ENCODE peak calls at places on chromosomes 1 and 21, in six cellular contexts. One of them, this sample, is unnamed.

GRCh38 chr21:18368193-18368592 is 35.4 kb downstream of the TMPRSS15 start:
- DNase-seq in neural crest cell: no peak
- DNase-seq in activated T-helper 1 cell treated with anti-CD3 and anti-CD28 coated beads, Interleukin-12 subunit alpha, Interleukin-12 subunit beta, Interleukin-2, Interleukin-4 antibody, amounts not matched to agents 30 ng/mL and 10 ng/mL and 1 ng/mL, durations not matched to agents 14 hours and 24 hours and 36 hours: no peak
- DNase-seq in HS-27A: no peak
- DNase-seq in kidney epithelial cell: no peak
- DNase-seq in nephron progenitor cell: no peak
- DNase-seq in this sample: peak

GRCh38 chr1:156465747-156466365 is 34.7 kb downstream of the MEF2D start:
- DNase-seq in neural crest cell: no peak
- DNase-seq in activated T-helper 1 cell treated with anti-CD3 and anti-CD28 coated beads, Interleukin-12 subunit alpha, Interleukin-12 subunit beta, Interleukin-2, Interleukin-4 antibody, amounts not matched to agents 30 ng/mL and 10 ng/mL and 1 ng/mL, durations not matched to agents 14 hours and 24 hours and 36 hours: no peak
- DNase-seq in HS-27A: no peak
- DNase-seq in kidney epithelial cell: no peak
- DNase-seq in nephron progenitor cell: no peak
- DNase-seq in this sample: peak

GRCh38 chr1:200971428-200971903 is 52.0 kb downstream of the KIF21B start:
- DNase-seq in neural crest cell: no peak
- DNase-seq in activated T-helper 1 cell treated with anti-CD3 and anti-CD28 coated beads, Interleukin-12 subunit alpha, Interleukin-12 subunit beta, Interleukin-2, Interleukin-4 antibody, amounts not matched to agents 30 ng/mL and 10 ng/mL and 1 ng/mL, durations not matched to agents 14 hours and 24 hours and 36 hours: no peak
- DNase-seq in HS-27A: no peak
- DNase-seq in kidney epithelial cell: no peak
- DNase-seq in nephron progenitor cell: no peak
- DNase-seq in this sample: no peak

GRCh38 chr1:107941123-107941522 is 23.9 kb downstream of the VAV3 start:
- DNase-seq in neural crest cell: no peak
- DNase-seq in activated T-helper 1 cell treated with anti-CD3 and anti-CD28 coated beads, Interleukin-12 subunit alpha, Interleukin-12 subunit beta, Interleukin-2, Interleukin-4 antibody, amounts not matched to agents 30 ng/mL and 10 ng/mL and 1 ng/mL, durations not matched to agents 14 hours and 24 hours and 36 hours: no peak
- DNase-seq in HS-27A: no peak
- DNase-seq in kidney epithelial cell: no peak
- DNase-seq in nephron progenitor cell: no peak
- DNase-seq in this sample: peak

GRCh38 chr1:87515781-87516180 is 187.1 kb downstream of the LMO4 start:
- DNase-seq in neural crest cell: no peak
- DNase-seq in activated T-helper 1 cell treated with anti-CD3 and anti-CD28 coated beads, Interleukin-12 subunit alpha, Interleukin-12 subunit beta, Interleukin-2, Interleukin-4 antibody, amounts not matched to agents 30 ng/mL and 10 ng/mL and 1 ng/mL, durations not matched to agents 14 hours and 24 hours and 36 hours: no peak
- DNase-seq in HS-27A: no peak
- DNase-seq in kidney epithelial cell: no peak
- DNase-seq in nephron progenitor cell: no peak
- DNase-seq in this sample: no peak

GRCh38 chr1:224373008-224373590 is 16.4 kb downstream of the CNIH4 start:
- DNase-seq in neural crest cell: no peak
- DNase-seq in activated T-helper 1 cell treated with anti-CD3 and anti-CD28 coated beads, Interleukin-12 subunit alpha, Interleukin-12 subunit beta, Interleukin-2, Interleukin-4 antibody, amounts not matched to agents 30 ng/mL and 10 ng/mL and 1 ng/mL, durations not matched to agents 14 hours and 24 hours and 36 hours: no peak
- DNase-seq in HS-27A: no peak
- DNase-seq in kidney epithelial cell: no peak
- DNase-seq in nephron progenitor cell: no peak
- DNase-seq in this sample: no peak

GRCh38 chr1:162168261-162168660 is 98.8 kb downstream of the NOS1AP start:
- DNase-seq in neural crest cell: no peak
- DNase-seq in activated T-helper 1 cell treated with anti-CD3 and anti-CD28 coated beads, Interleukin-12 subunit alpha, Interleukin-12 subunit beta, Interleukin-2, Interleukin-4 antibody, amounts not matched to agents 30 ng/mL and 10 ng/mL and 1 ng/mL, durations not matched to agents 14 hours and 24 hours and 36 hours: no peak
- DNase-seq in HS-27A: no peak
- DNase-seq in kidney epithelial cell: no peak
- DNase-seq in nephron progenitor cell: no peak
- DNase-seq in this sample: no peak

GRCh38 chr1:182174202-182174855 is 112.8 kb upstream of the ZNF648 start:
- DNase-seq in neural crest cell: no peak
- DNase-seq in activated T-helper 1 cell treated with anti-CD3 and anti-CD28 coated beads, Interleukin-12 subunit alpha, Interleukin-12 subunit beta, Interleukin-2, Interleukin-4 antibody, amounts not matched to agents 30 ng/mL and 10 ng/mL and 1 ng/mL, durations not matched to agents 14 hours and 24 hours and 36 hours: no peak
- DNase-seq in HS-27A: no peak
- DNase-seq in kidney epithelial cell: no peak
- DNase-seq in nephron progenitor cell: no peak
- DNase-seq in this sample: no peak

GRCh38 chr1:167526659-167527383 is 8.5 kb upstream of the CD247 start:
- DNase-seq in neural crest cell: no peak
- DNase-seq in activated T-helper 1 cell treated with anti-CD3 and anti-CD28 coated beads, Interleukin-12 subunit alpha, Interleukin-12 subunit beta, Interleukin-2, Interleukin-4 antibody, amounts not matched to agents 30 ng/mL and 10 ng/mL and 1 ng/mL, durations not matched to agents 14 hours and 24 hours and 36 hours: no peak
- DNase-seq in HS-27A: no peak
- DNase-seq in kidney epithelial cell: no peak
- DNase-seq in nephron progenitor cell: no peak
- DNase-seq in this sample: no peak

GRCh38 chr1:53172751-53173498 is 23.7 kb upstream of the CPT2 start:
- DNase-seq in neural crest cell: no peak
- DNase-seq in activated T-helper 1 cell treated with anti-CD3 and anti-CD28 coated beads, Interleukin-12 subunit alpha, Interleukin-12 subunit beta, Interleukin-2, Interleukin-4 antibody, amounts not matched to agents 30 ng/mL and 10 ng/mL and 1 ng/mL, durations not matched to agents 14 hours and 24 hours and 36 hours: no peak
- DNase-seq in HS-27A: peak
- DNase-seq in kidney epithelial cell: no peak
- DNase-seq in nephron progenitor cell: no peak
- DNase-seq in this sample: peak

GRCh38 chr1:211541715-211542477 is 37.1 kb downstream of the SLC30A1 start:
- DNase-seq in neural crest cell: no peak
- DNase-seq in activated T-helper 1 cell treated with anti-CD3 and anti-CD28 coated beads, Interleukin-12 subunit alpha, Interleukin-12 subunit beta, Interleukin-2, Interleukin-4 antibody, amounts not matched to agents 30 ng/mL and 10 ng/mL and 1 ng/mL, durations not matched to agents 14 hours and 24 hours and 36 hours: no peak
- DNase-seq in HS-27A: no peak
- DNase-seq in kidney epithelial cell: no peak
- DNase-seq in nephron progenitor cell: no peak
- DNase-seq in this sample: no peak

GRCh38 chr1:1594602-1594981 is 5.3 kb downstream of the FNDC10 start:
- DNase-seq in neural crest cell: no peak
- DNase-seq in activated T-helper 1 cell treated with anti-CD3 and anti-CD28 coated beads, Interleukin-12 subunit alpha, Interleukin-12 subunit beta, Interleukin-2, Interleukin-4 antibody, amounts not matched to agents 30 ng/mL and 10 ng/mL and 1 ng/mL, durations not matched to agents 14 hours and 24 hours and 36 hours: no peak
- DNase-seq in HS-27A: no peak
- DNase-seq in kidney epithelial cell: no peak
- DNase-seq in nephron progenitor cell: no peak
- DNase-seq in this sample: no peak

GRCh38 chr1:10734900-10735602 is 61.4 kb downstream of the CASZ1 start:
- DNase-seq in neural crest cell: peak
- DNase-seq in activated T-helper 1 cell treated with anti-CD3 and anti-CD28 coated beads, Interleukin-12 subunit alpha, Interleukin-12 subunit beta, Interleukin-2, Interleukin-4 antibody, amounts not matched to agents 30 ng/mL and 10 ng/mL and 1 ng/mL, durations not matched to agents 14 hours and 24 hours and 36 hours: no peak
- DNase-seq in HS-27A: no peak
- DNase-seq in kidney epithelial cell: no peak
- DNase-seq in nephron progenitor cell: peak
- DNase-seq in this sample: no peak

GRCh38 chr1:167499106-167499505 is 19.2 kb downstream of the CD247 start:
- DNase-seq in neural crest cell: no peak
- DNase-seq in activated T-helper 1 cell treated with anti-CD3 and anti-CD28 coated beads, Interleukin-12 subunit alpha, Interleukin-12 subunit beta, Interleukin-2, Interleukin-4 antibody, amounts not matched to agents 30 ng/mL and 10 ng/mL and 1 ng/mL, durations not matched to agents 14 hours and 24 hours and 36 hours: no peak
- DNase-seq in HS-27A: no peak
- DNase-seq in kidney epithelial cell: no peak
- DNase-seq in nephron progenitor cell: no peak
- DNase-seq in this sample: no peak

This sample was measured in NB4.